ENCODE peak calls at places on chromosomes 13 and 19, in four cellular contexts. One of them, this sample, is unnamed.

GRCh38 chr13:109479991-109480696 is 306.2 kb downstream of the IRS2 start:
- DNase-seq in COR-L47: no peak
- DNase-seq in spleen: no peak
- DNase-seq in GM23248: peak
- DNase-seq in this sample: no peak

GRCh38 chr13:109741966-109742365 is 44.4 kb downstream of the IRS2 start:
- DNase-seq in spleen: no peak
- DNase-seq in GM23248: no peak
- DNase-seq in COR-L47: no peak
- DNase-seq in this sample: no peak

GRCh38 chr13:70405266-70405665 is 297.0 kb upstream of the KLHL1 start:
- DNase-seq in spleen: no peak
- DNase-seq in COR-L47: no peak
- DNase-seq in GM23248: no peak
- DNase-seq in this sample: no peak

GRCh38 chr19:28961772-28962500 is 251.0 kb downstream of the UQCRFS1 start:
- DNase-seq in spleen: no peak
- DNase-seq in GM23248: peak
- DNase-seq in COR-L47: no peak
- DNase-seq in this sample: no peak

GRCh38 chr13:75771818-75772217 is 135.7 kb downstream of the LMO7 start:
- DNase-seq in COR-L47: no peak
- DNase-seq in GM23248: peak
- DNase-seq in spleen: no peak
- DNase-seq in this sample: no peak

GRCh38 chr13:42781362-42781761 is at the start of gene FAM216B:
- DNase-seq in spleen: no peak
- DNase-seq in GM23248: no peak
- DNase-seq in COR-L47: no peak
- DNase-seq in this sample: no peak

GRCh38 chr19:36113895-36114762 is 546 bp downstream of the POLR2I start:
- DNase-seq in spleen: peak
- DNase-seq in COR-L47: peak
- DNase-seq in GM23248: peak
- DNase-seq in this sample: peak

GRCh38 chr13:43348397-43348796 is 325.0 kb downstream of the DNAJC15 start:
- DNase-seq in GM23248: peak
- DNase-seq in COR-L47: no peak
- DNase-seq in spleen: no peak
- DNase-seq in this sample: no peak

GRCh38 chr19:35559281-35559659 is 4.2 kb downstream of the ATP4A start:
- DNase-seq in GM23248: no peak
- DNase-seq in COR-L47: no peak
- DNase-seq in spleen: peak
- DNase-seq in this sample: no peak

GRCh38 chr19:12526542-12526941 is 24.7 kb downstream of the ZNF564 start:
- DNase-seq in GM23248: no peak
- DNase-seq in spleen: no peak
- DNase-seq in COR-L47: no peak
- DNase-seq in this sample: no peak